ENCODE peak calls at places on chromosome 12, in ten cellular contexts. One of them, this sample, is unnamed.

GRCh38 chr12:74722709-74723108 is 185.1 kb downstream of the ATXN7L3B start:
- DNase-seq in activated T-helper 1 cell treated with anti-CD3 and anti-CD28 coated beads, Interleukin-12 subunit alpha, Interleukin-12 subunit beta, Interleukin-2, Interleukin-4 antibody, amounts not matched to agents 30 ng/mL and 10 ng/mL and 1 ng/mL, durations not matched to agents 14 hours and 24 hours and 36 hours: no peak
- DNase-seq in NCI-H1105: no peak
- DNase-seq in HTR-8/SVneo: no peak
- DNase-seq in stimulated activated effector memory CD8-positive, alpha-beta T cell treated with anti-CD3 and anti-CD28 coated beads, Interleukin-12 subunit alpha, Interleukin-12 subunit beta, amount 100 ng/mL, for 72 hours: no peak
- DNase-seq in endothelial cell of umbilical vein: no peak
- DNase-seq in Peyer's patch: no peak
- DNase-seq in amniotic stem cell: no peak
- DNase-seq in psoas muscle: no peak
- DNase-seq in KG1: no peak
- DNase-seq in this sample: no peak

GRCh38 chr12:49296034-49296835 is 1.3 kb downstream of the PRPH start:
- DNase-seq in HTR-8/SVneo: peak
- DNase-seq in endothelial cell of umbilical vein: no peak
- DNase-seq in psoas muscle: peak
- DNase-seq in KG1: no peak
- DNase-seq in activated T-helper 1 cell treated with anti-CD3 and anti-CD28 coated beads, Interleukin-12 subunit alpha, Interleukin-12 subunit beta, Interleukin-2, Interleukin-4 antibody, amounts not matched to agents 30 ng/mL and 10 ng/mL and 1 ng/mL, durations not matched to agents 14 hours and 24 hours and 36 hours: peak
- DNase-seq in amniotic stem cell: no peak
- DNase-seq in Peyer's patch: peak
- DNase-seq in NCI-H1105: peak
- DNase-seq in stimulated activated effector memory CD8-positive, alpha-beta T cell treated with anti-CD3 and anti-CD28 coated beads, Interleukin-12 subunit alpha, Interleukin-12 subunit beta, amount 100 ng/mL, for 72 hours: peak
- DNase-seq in this sample: peak

GRCh38 chr12:94244165-94245133 is 96.1 kb downstream of the PLXNC1 start:
- DNase-seq in NCI-H1105: no peak
- DNase-seq in endothelial cell of umbilical vein: no peak
- DNase-seq in psoas muscle: no peak
- DNase-seq in activated T-helper 1 cell treated with anti-CD3 and anti-CD28 coated beads, Interleukin-12 subunit alpha, Interleukin-12 subunit beta, Interleukin-2, Interleukin-4 antibody, amounts not matched to agents 30 ng/mL and 10 ng/mL and 1 ng/mL, durations not matched to agents 14 hours and 24 hours and 36 hours: peak
- DNase-seq in KG1: peak
- DNase-seq in amniotic stem cell: no peak
- DNase-seq in HTR-8/SVneo: no peak
- DNase-seq in stimulated activated effector memory CD8-positive, alpha-beta T cell treated with anti-CD3 and anti-CD28 coated beads, Interleukin-12 subunit alpha, Interleukin-12 subunit beta, amount 100 ng/mL, for 72 hours: peak
- DNase-seq in Peyer's patch: no peak
- DNase-seq in this sample: no peak

GRCh38 chr12:116708826-116709756 is 28.8 kb downstream of the SPRING1 start:
- DNase-seq in endothelial cell of umbilical vein: peak
- DNase-seq in KG1: peak
- DNase-seq in activated T-helper 1 cell treated with anti-CD3 and anti-CD28 coated beads, Interleukin-12 subunit alpha, Interleukin-12 subunit beta, Interleukin-2, Interleukin-4 antibody, amounts not matched to agents 30 ng/mL and 10 ng/mL and 1 ng/mL, durations not matched to agents 14 hours and 24 hours and 36 hours: peak
- DNase-seq in NCI-H1105: peak
- DNase-seq in HTR-8/SVneo: peak
- DNase-seq in Peyer's patch: peak
- DNase-seq in stimulated activated effector memory CD8-positive, alpha-beta T cell treated with anti-CD3 and anti-CD28 coated beads, Interleukin-12 subunit alpha, Interleukin-12 subunit beta, amount 100 ng/mL, for 72 hours: peak
- DNase-seq in psoas muscle: peak
- DNase-seq in amniotic stem cell: peak
- DNase-seq in this sample: no peak

GRCh38 chr12:66740257-66740656 is 61.4 kb upstream of the GRIP1 start:
- DNase-seq in HTR-8/SVneo: no peak
- DNase-seq in NCI-H1105: peak
- DNase-seq in KG1: no peak
- DNase-seq in Peyer's patch: no peak
- DNase-seq in endothelial cell of umbilical vein: no peak
- DNase-seq in stimulated activated effector memory CD8-positive, alpha-beta T cell treated with anti-CD3 and anti-CD28 coated beads, Interleukin-12 subunit alpha, Interleukin-12 subunit beta, amount 100 ng/mL, for 72 hours: no peak
- DNase-seq in amniotic stem cell: no peak
- DNase-seq in psoas muscle: no peak
- DNase-seq in activated T-helper 1 cell treated with anti-CD3 and anti-CD28 coated beads, Interleukin-12 subunit alpha, Interleukin-12 subunit beta, Interleukin-2, Interleukin-4 antibody, amounts not matched to agents 30 ng/mL and 10 ng/mL and 1 ng/mL, durations not matched to agents 14 hours and 24 hours and 36 hours: no peak
- DNase-seq in this sample: no peak

GRCh38 chr12:96225003-96225855 is 31.1 kb downstream of the ELK3 start:
- DNase-seq in NCI-H1105: peak
- DNase-seq in HTR-8/SVneo: no peak
- DNase-seq in amniotic stem cell: no peak
- DNase-seq in Peyer's patch: no peak
- DNase-seq in endothelial cell of umbilical vein: peak
- DNase-seq in stimulated activated effector memory CD8-positive, alpha-beta T cell treated with anti-CD3 and anti-CD28 coated beads, Interleukin-12 subunit alpha, Interleukin-12 subunit beta, amount 100 ng/mL, for 72 hours: no peak
- DNase-seq in KG1: no peak
- DNase-seq in psoas muscle: no peak
- DNase-seq in activated T-helper 1 cell treated with anti-CD3 and anti-CD28 coated beads, Interleukin-12 subunit alpha, Interleukin-12 subunit beta, Interleukin-2, Interleukin-4 antibody, amounts not matched to agents 30 ng/mL and 10 ng/mL and 1 ng/mL, durations not matched to agents 14 hours and 24 hours and 36 hours: no peak
- DNase-seq in this sample: no peak

GRCh38 chr12:116687888-116688287 is 50.0 kb downstream of the SPRING1 start:
- DNase-seq in HTR-8/SVneo: peak
- DNase-seq in NCI-H1105: no peak
- DNase-seq in psoas muscle: peak
- DNase-seq in activated T-helper 1 cell treated with anti-CD3 and anti-CD28 coated beads, Interleukin-12 subunit alpha, Interleukin-12 subunit beta, Interleukin-2, Interleukin-4 antibody, amounts not matched to agents 30 ng/mL and 10 ng/mL and 1 ng/mL, durations not matched to agents 14 hours and 24 hours and 36 hours: no peak
- DNase-seq in endothelial cell of umbilical vein: peak
- DNase-seq in stimulated activated effector memory CD8-positive, alpha-beta T cell treated with anti-CD3 and anti-CD28 coated beads, Interleukin-12 subunit alpha, Interleukin-12 subunit beta, amount 100 ng/mL, for 72 hours: peak
- DNase-seq in KG1: no peak
- DNase-seq in amniotic stem cell: no peak
- DNase-seq in Peyer's patch: no peak
- DNase-seq in this sample: peak

GRCh38 chr12:116459921-116460666 is 99.1 kb upstream of the MAP1LC3B2 start:
- DNase-seq in endothelial cell of umbilical vein: no peak
- DNase-seq in amniotic stem cell: no peak
- DNase-seq in KG1: no peak
- DNase-seq in HTR-8/SVneo: no peak
- DNase-seq in stimulated activated effector memory CD8-positive, alpha-beta T cell treated with anti-CD3 and anti-CD28 coated beads, Interleukin-12 subunit alpha, Interleukin-12 subunit beta, amount 100 ng/mL, for 72 hours: no peak
- DNase-seq in psoas muscle: no peak
- DNase-seq in Peyer's patch: no peak
- DNase-seq in NCI-H1105: no peak
- DNase-seq in activated T-helper 1 cell treated with anti-CD3 and anti-CD28 coated beads, Interleukin-12 subunit alpha, Interleukin-12 subunit beta, Interleukin-2, Interleukin-4 antibody, amounts not matched to agents 30 ng/mL and 10 ng/mL and 1 ng/mL, durations not matched to agents 14 hours and 24 hours and 36 hours: no peak
- DNase-seq in this sample: no peak

GRCh38 chr12:107843351-107844311 is 69.1 kb downstream of the ASCL4 start:
- DNase-seq in KG1: no peak
- DNase-seq in Peyer's patch: no peak
- DNase-seq in stimulated activated effector memory CD8-positive, alpha-beta T cell treated with anti-CD3 and anti-CD28 coated beads, Interleukin-12 subunit alpha, Interleukin-12 subunit beta, amount 100 ng/mL, for 72 hours: no peak
- DNase-seq in psoas muscle: no peak
- DNase-seq in NCI-H1105: no peak
- DNase-seq in endothelial cell of umbilical vein: no peak
- DNase-seq in HTR-8/SVneo: no peak
- DNase-seq in amniotic stem cell: no peak
- DNase-seq in activated T-helper 1 cell treated with anti-CD3 and anti-CD28 coated beads, Interleukin-12 subunit alpha, Interleukin-12 subunit beta, Interleukin-2, Interleukin-4 antibody, amounts not matched to agents 30 ng/mL and 10 ng/mL and 1 ng/mL, durations not matched to agents 14 hours and 24 hours and 36 hours: no peak
- DNase-seq in this sample: peak

GRCh38 chr12:65414526-65414925 is 136.0 kb downstream of the MSRB3 start:
- DNase-seq in psoas muscle: no peak
- DNase-seq in activated T-helper 1 cell treated with anti-CD3 and anti-CD28 coated beads, Interleukin-12 subunit alpha, Interleukin-12 subunit beta, Interleukin-2, Interleukin-4 antibody, amounts not matched to agents 30 ng/mL and 10 ng/mL and 1 ng/mL, durations not matched to agents 14 hours and 24 hours and 36 hours: no peak
- DNase-seq in stimulated activated effector memory CD8-positive, alpha-beta T cell treated with anti-CD3 and anti-CD28 coated beads, Interleukin-12 subunit alpha, Interleukin-12 subunit beta, amount 100 ng/mL, for 72 hours: no peak
- DNase-seq in HTR-8/SVneo: no peak
- DNase-seq in Peyer's patch: no peak
- DNase-seq in NCI-H1105: no peak
- DNase-seq in amniotic stem cell: no peak
- DNase-seq in endothelial cell of umbilical vein: no peak
- DNase-seq in KG1: no peak
- DNase-seq in this sample: no peak

GRCh38 chr12:82099216-82099615 is 259.0 kb downstream of the CCDC59 start:
- DNase-seq in psoas muscle: no peak
- DNase-seq in NCI-H1105: peak
- DNase-seq in amniotic stem cell: no peak
- DNase-seq in stimulated activated effector memory CD8-positive, alpha-beta T cell treated with anti-CD3 and anti-CD28 coated beads, Interleukin-12 subunit alpha, Interleukin-12 subunit beta, amount 100 ng/mL, for 72 hours: no peak
- DNase-seq in Peyer's patch: no peak
- DNase-seq in HTR-8/SVneo: peak
- DNase-seq in KG1: no peak
- DNase-seq in endothelial cell of umbilical vein: no peak
- DNase-seq in activated T-helper 1 cell treated with anti-CD3 and anti-CD28 coated beads, Interleukin-12 subunit alpha, Interleukin-12 subunit beta, Interleukin-2, Interleukin-4 antibody, amounts not matched to agents 30 ng/mL and 10 ng/mL and 1 ng/mL, durations not matched to agents 14 hours and 24 hours and 36 hours: no peak
- DNase-seq in this sample: no peak

GRCh38 chr12:72024613-72025012 is 86.0 kb downstream of the TPH2 start:
- DNase-seq in stimulated activated effector memory CD8-positive, alpha-beta T cell treated with anti-CD3 and anti-CD28 coated beads, Interleukin-12 subunit alpha, Interleukin-12 subunit beta, amount 100 ng/mL, for 72 hours: no peak
- DNase-seq in HTR-8/SVneo: no peak
- DNase-seq in KG1: no peak
- DNase-seq in Peyer's patch: no peak
- DNase-seq in activated T-helper 1 cell treated with anti-CD3 and anti-CD28 coated beads, Interleukin-12 subunit alpha, Interleukin-12 subunit beta, Interleukin-2, Interleukin-4 antibody, amounts not matched to agents 30 ng/mL and 10 ng/mL and 1 ng/mL, durations not matched to agents 14 hours and 24 hours and 36 hours: no peak
- DNase-seq in NCI-H1105: no peak
- DNase-seq in endothelial cell of umbilical vein: no peak
- DNase-seq in amniotic stem cell: no peak
- DNase-seq in psoas muscle: no peak
- DNase-seq in this sample: no peak

This sample was measured in GM12891.